ENCODE peak calls at places on chromosomes 13 and 19, in seven cellular contexts. C, X, O, P, W, Z and N are unnamed samples.

GRCh38 chr19:15623711-15624318 is 8.8 kb downstream of the CYP4F8 start:
- DNase-seq in C (no peak), P (no peak), W (no peak), X (no peak), O (no peak), Z (no peak), N (no peak)

GRCh38 chr19:17751103-17751911 is at the start of gene FCHO1:
- DNase-seq in Z (peak; percentile 93), O (no peak), P (no peak), C (peak; percentile 93), X (peak; percentile 90), W (no peak), N (peak; percentile 42)

GRCh38 chr13:58376775-58377174 is 745.2 kb downstream of the PCDH17 start:
- DNase-seq in W (no peak), O (no peak), C (no peak), X (no peak), Z (no peak), P (no peak), N (no peak)

GRCh38 chr19:29520390-29520789 is 5.4 kb upstream of the VSTM2B start:
- DNase-seq in C (no peak), W (no peak), Z (no peak), P (no peak), X (peak; percentile 17), O (no peak), N (no peak)

GRCh38 chr13:108003626-108004025 is 211.7 kb downstream of the LIG4 start:
- DNase-seq in O (no peak), Z (no peak), W (no peak), C (no peak), X (no peak), P (no peak), N (no peak)

GRCh38 chr19:33325920-33326319 is 23.6 kb upstream of the CEBPA start:
- DNase-seq in O (peak; percentile 72), X (no peak), C (no peak), Z (no peak), P (no peak), W (peak; percentile 24), N (no peak)

GRCh38 chr13:42807866-42808265 is 26.5 kb downstream of the FAM216B start:
- DNase-seq in Z (no peak), P (peak; percentile 58), W (no peak), O (peak; percentile 42), X (no peak), C (no peak), N (no peak)

GRCh38 chr13:110913322-110913721 is 1.5 kb downstream of the ANKRD10 start:
- DNase-seq in Z (peak; percentile 29), P (no peak), C (peak; percentile 33), O (peak; percentile 17), W (no peak), X (no peak), N (no peak)

GRCh38 chr13:113152894-113153809 is 5.3 kb upstream of the PROZ start:
- DNase-seq in O (no peak), Z (peak; percentile 35), C (peak; percentile 22), P (peak; percentile 36), W (no peak), X (peak; percentile 74), N (peak; percentile 58)

GRCh38 chr13:59490651-59491050 is 673.1 kb downstream of the DIAPH3 start:
- DNase-seq in O (no peak), X (no peak), Z (no peak), P (no peak), C (no peak), W (no peak), N (no peak)

GRCh38 chr19:6572217-6572616 is 18.7 kb downstream of the CD70 start:
- DNase-seq in O (no peak), Z (no peak), P (no peak), C (peak; percentile 91), W (no peak), X (no peak), N (peak; percentile 11)

GRCh38 chr19:23283925-23284324 is 33.7 kb upstream of the ZNF724 start:
- DNase-seq in C (peak; percentile 50), X (no peak), Z (peak; percentile 59), W (no peak), O (peak; percentile 9), P (peak; percentile 52), N (peak; percentile 12)

GRCh38 chr13:32019612-32020233 is 11.9 kb upstream of the FRY start:
- DNase-seq in Z (peak; percentile 26), W (peak; percentile 73), O (peak; percentile 86), C (peak; percentile 74), X (no peak), P (peak; percentile 68), N (peak; percentile 58)

GRCh38 chr19:6717036-6717435 is 3.4 kb downstream of the C3 start:
- DNase-seq in P (no peak), O (no peak), C (no peak), Z (no peak), W (no peak), X (peak; percentile 26), N (no peak)

GRCh38 chr13:51955281-51955771 is 55.9 kb downstream of the ATP7B start:
- DNase-seq in X (peak; percentile 78), P (no peak), O (peak; percentile 14), Z (no peak), W (peak; percentile 11), C (no peak), N (no peak)

DNA sequence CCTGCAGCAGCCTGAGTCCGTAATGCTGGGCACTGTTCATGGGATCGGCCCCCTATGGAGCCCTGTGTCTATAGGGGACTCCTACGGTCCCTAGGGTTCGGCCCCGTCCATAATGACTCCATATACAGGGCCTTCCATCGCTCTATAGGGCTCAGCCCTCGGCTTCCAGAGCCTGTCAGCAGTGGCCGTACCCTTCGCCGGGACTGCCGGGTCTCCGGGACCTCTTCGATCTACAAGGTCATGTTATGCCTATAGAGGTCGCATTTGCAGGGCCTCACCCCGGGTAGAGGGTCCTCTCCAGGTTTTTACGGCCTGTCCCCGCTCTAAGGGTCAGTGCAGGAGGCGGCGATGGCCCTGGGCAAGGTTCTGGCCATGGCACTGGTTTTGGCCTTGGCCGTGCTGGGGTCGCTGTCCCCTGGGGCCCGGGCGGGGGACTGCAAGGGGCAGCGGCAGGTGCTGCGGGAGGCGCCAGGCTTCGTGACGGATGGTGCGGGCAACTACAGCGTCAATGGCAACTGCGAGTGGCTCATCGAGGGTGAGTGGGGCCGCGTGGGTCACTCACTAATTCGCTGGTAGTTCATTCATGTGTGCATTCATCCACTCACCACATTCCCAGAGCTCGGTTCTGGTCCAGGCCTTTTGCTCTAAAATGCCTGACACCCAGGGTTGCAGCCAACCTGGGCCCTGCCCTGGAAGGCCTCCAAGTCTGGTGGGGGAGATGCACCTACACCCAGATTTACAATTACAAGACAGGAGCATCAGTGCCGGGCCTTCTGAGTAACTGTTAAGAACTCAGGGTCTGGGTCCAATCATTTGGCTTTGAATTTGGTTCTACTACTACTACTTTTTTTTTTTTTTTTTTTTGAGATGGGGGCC is 699 bp downstream of the MEGF8 start:
- DNase-seq in Z (peak; percentile 33), C (peak; percentile 26), O (no peak), P (no peak), X (peak; percentile 69), W (no peak), N (no peak)
- TF ChIP-seq CTCF in Z (no peak), C (no peak), O (no peak), P (peak; percentile 26), X (no peak), W (no peak), N (no peak)

DNA sequence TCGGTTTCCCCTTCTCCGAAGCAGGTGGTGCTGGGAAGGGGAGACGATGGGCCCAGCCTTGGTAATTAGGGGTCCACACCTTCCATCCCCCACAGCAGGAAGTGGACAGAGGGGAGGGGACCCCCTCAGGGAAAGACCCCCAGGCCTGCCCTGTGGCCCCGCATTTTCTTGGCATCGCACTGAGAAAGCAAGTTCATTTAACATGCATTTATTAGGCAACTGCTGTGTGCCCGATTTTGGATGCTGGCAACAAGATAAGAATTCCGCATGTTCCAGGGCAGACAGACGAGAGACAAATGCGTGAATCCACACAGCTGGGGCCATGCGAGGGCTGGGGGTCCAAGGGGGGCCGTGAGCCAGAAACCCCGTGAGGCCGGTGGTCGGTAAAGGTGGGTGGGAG is 28.4 kb downstream of the ARID3A start:
- DNase-seq in O (no peak), Z (no peak), P (no peak), W (no peak), C (no peak), X (no peak), N (no peak)
- H3K4me3 ChIP-seq in O (no peak overlapping the region), Z (no peak overlapping the region), P (no peak overlapping the region), W (no peak overlapping the region), C (no peak overlapping the region), X (no peak overlapping the region), N (no peak overlapping the region)

GRCh38 chr19:48186541-48186991 is 16.1 kb downstream of the ZSWIM9 start:
- DNase-seq in O (no peak), W (no peak), C (no peak), Z (no peak), X (no peak), P (no peak), N (no peak)

GRCh38 chr19:48192750-48193149 is 22.3 kb downstream of the ZSWIM9 start:
- DNase-seq in W (no peak), P (no peak), O (no peak), C (no peak), X (no peak), Z (no peak), N (no peak)

GRCh38 chr19:48186015-48186414 is 15.5 kb downstream of the ZSWIM9 start:
- DNase-seq in W (no peak), X (no peak), C (no peak), O (no peak), Z (no peak), P (no peak), N (no peak)

GRCh38 chr19:48194041-48194871 is 23.8 kb downstream of the ZSWIM9 start:
- DNase-seq in X (no peak), P (no peak), Z (no peak), W (no peak), C (peak; percentile 39), O (no peak), N (no peak)

GRCh38 chr19:48190288-48191284 is 20.1 kb downstream of the ZSWIM9 start:
- DNase-seq in P (peak; percentile 27), O (peak; percentile 56), X (no peak), Z (peak; percentile 84), W (peak; percentile 91), C (peak; percentile 68), N (no peak)
- TF ChIP-seq CTCF in P (peak; percentile 27), O (no peak), X (no peak), Z (no peak), W (peak; percentile 53), C (no peak), N (no peak)

DNA sequence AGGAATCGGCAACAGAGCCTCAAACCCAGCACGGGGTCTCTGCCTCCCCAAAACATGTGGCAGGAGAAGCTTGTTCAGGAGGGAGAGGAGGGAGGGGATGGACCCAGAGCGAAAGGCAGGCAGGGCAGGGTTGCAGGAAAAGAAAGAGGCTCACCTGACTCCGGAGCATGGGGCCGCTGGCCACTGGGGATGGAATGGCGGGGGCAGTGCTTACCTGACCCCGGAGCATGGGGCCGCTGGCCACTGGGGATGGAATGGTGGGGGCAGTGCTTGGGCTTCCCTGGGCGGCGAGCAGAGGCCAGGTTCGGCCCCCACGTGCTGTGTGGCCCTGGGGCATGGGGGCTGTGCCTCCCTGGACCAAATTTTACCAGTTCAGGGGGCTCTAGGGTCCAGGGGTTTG is 13.3 kb upstream of the CELF5 start:
- DNase-seq in X (no peak), W (no peak), C (no peak), O (no peak), P (no peak), Z (no peak), N (no peak)
- H3K4me3 ChIP-seq in X (no peak overlapping the region), W (no peak overlapping the region), C (no peak overlapping the region), O (no peak overlapping the region), P (no peak overlapping the region), Z (no peak overlapping the region), N (no peak overlapping the region)